ENCODE peak calls at places on chromosome 22, in seven cellular contexts. I, W, V, E, U, H and A are unnamed samples.

GRCh38 chr22:37624876-37625275 is 14.6 kb upstream of the SH3BP1 start:
- DNase-seq in U (no peak), H (no peak), E (no peak), V (no peak), W (no peak), I (no peak), A (no peak)

GRCh38 chr22:19708323-19709011 is 5.8 kb upstream of the SEPTIN5 start:
- DNase-seq in H (no peak), I (no peak), U (no peak), W (no peak), V (no peak), E (no peak), A (no peak)

GRCh38 chr22:38088723-38089473 is 4.9 kb upstream of the SLC16A8 start:
- DNase-seq in H (no peak), E (no peak), V (no peak), I (no peak), U (no peak), W (no peak), A (no peak)

GRCh38 chr22:20545681-20546521 is 38.5 kb downstream of the MED15 start:
- DNase-seq in H (no peak), E (no peak), U (no peak), V (no peak), I (no peak), W (no peak), A (no peak)

GRCh38 chr22:44080936-44081853 is 57.1 kb downstream of the PARVB start:
- DNase-seq in W (peak; percentile 87), U (peak; percentile 73), H (peak; percentile 48), V (peak; percentile 88), I (peak; percentile 83), E (peak; percentile 73), A (peak; percentile 43)

GRCh38 chr22:43490311-43490710 is 78.5 kb downstream of the MPPED1 start:
- DNase-seq in W (no peak), H (no peak), U (no peak), E (no peak), I (no peak), V (no peak), A (no peak)

GRCh38 chr22:35446365-35446764 is 46.4 kb downstream of the MCM5 start:
- DNase-seq in V (peak; percentile 85), E (no peak), I (no peak), U (no peak), W (no peak), H (no peak), A (no peak)

GRCh38 chr22:20319041-20319744 is 667 bp downstream of the DGCR6L start:
- DNase-seq in E (no peak), V (peak; percentile 52), H (no peak), I (no peak), W (no peak), U (no peak), A (no peak)

GRCh38 chr22:22810018-22810427 is 77.6 kb upstream of the IGLL5 start:
- DNase-seq in U (peak; percentile 77), W (peak; percentile 37), E (peak; percentile 40), V (peak; percentile 32), I (peak; percentile 86), H (peak; percentile 58), A (peak; percentile 73)

GRCh38 chr22:47192651-47193437 is 430.4 kb downstream of the TBC1D22A start:
- DNase-seq in W (no peak), E (no peak), V (no peak), U (no peak), H (no peak), I (peak; percentile 46), A (no peak)

GRCh38 chr22:42367980-42368378 is 64.2 kb downstream of the NFAM1 start:
- DNase-seq in W (no peak), V (no peak), H (no peak), I (no peak), U (no peak), E (no peak), A (no peak)

GRCh38 chr22:36304429-36304828 is 51.5 kb downstream of the APOL1 start:
- DNase-seq in E (no peak), I (no peak), W (no peak), U (no peak), V (no peak), H (no peak), A (no peak)

GRCh38 chr22:22042599-22043295 is 60.2 kb upstream of the TOP3B start:
- DNase-seq in H (no peak), W (no peak), V (no peak), U (no peak), I (no peak), E (no peak), A (no peak)

GRCh38 chr22:34966980-34967379 is 99.0 kb upstream of the ISX start:
- DNase-seq in E (no peak), U (no peak), W (no peak), I (no peak), V (peak; percentile 26), H (no peak), A (no peak)

GRCh38 chr22:42202669-42203068 is 67.8 kb downstream of the TCF20 start:
- DNase-seq in V (peak; percentile 11), E (no peak), H (no peak), I (peak; percentile 61), W (no peak), U (peak; percentile 68), A (no peak)

GRCh38 chr22:43956805-43957463 is 1.7 kb downstream of the SAMM50 start:
- DNase-seq in V (no peak), H (no peak), W (no peak), E (no peak), U (no peak), I (no peak), A (no peak)

GRCh38 chr22:41565403-41566054 is 4.7 kb downstream of the CSDC2 start:
- DNase-seq in V (peak; percentile 68), I (no peak), W (no peak), E (no peak), U (peak; percentile 39), H (no peak), A (no peak)

GRCh38 chr22:17434856-17435255 is 65.6 kb downstream of the CECR2 start:
- DNase-seq in I (no peak), H (no peak), W (no peak), U (no peak), E (no peak), V (no peak), A (no peak)

GRCh38 chr22:38657248-38657909 is 941 bp downstream of the CBY1 start:
- DNase-seq in H (peak; percentile 42), I (peak; percentile 52), W (no peak), U (peak; percentile 57), E (no peak), V (peak; percentile 27), A (peak; percentile 48)

GRCh38 chr22:32677876-32678275 is 123.6 kb upstream of the TIMP3 start:
- DNase-seq in E (no peak), W (no peak), U (no peak), V (no peak), I (no peak), H (no peak), A (no peak)

GRCh38 chr22:35900483-35901168 is 128.0 kb downstream of the RBFOX2 start:
- DNase-seq in U (peak; percentile 21), I (no peak), W (no peak), E (no peak), V (peak; percentile 53), H (no peak), A (peak; percentile 25)

GRCh38 chr22:50441428-50441993 is 33.3 kb downstream of the SBF1 start:
- DNase-seq in V (no peak), W (no peak), E (peak; percentile 10), I (no peak), H (no peak), U (no peak), A (no peak)
- H3K36me3 ChIP-seq in V (peaks cover 73% of the 10 kb centered on the region), W (peaks cover 21% of the 10 kb centered on the region), E (peaks cover 40% of the 10 kb centered on the region), I (peaks cover 24% of the 10 kb centered on the region), H (peaks cover 5% of the 10 kb centered on the region), U (peaks cover 32% of the 10 kb centered on the region), A (peaks cover 19% of the 10 kb centered on the region)

DNA sequence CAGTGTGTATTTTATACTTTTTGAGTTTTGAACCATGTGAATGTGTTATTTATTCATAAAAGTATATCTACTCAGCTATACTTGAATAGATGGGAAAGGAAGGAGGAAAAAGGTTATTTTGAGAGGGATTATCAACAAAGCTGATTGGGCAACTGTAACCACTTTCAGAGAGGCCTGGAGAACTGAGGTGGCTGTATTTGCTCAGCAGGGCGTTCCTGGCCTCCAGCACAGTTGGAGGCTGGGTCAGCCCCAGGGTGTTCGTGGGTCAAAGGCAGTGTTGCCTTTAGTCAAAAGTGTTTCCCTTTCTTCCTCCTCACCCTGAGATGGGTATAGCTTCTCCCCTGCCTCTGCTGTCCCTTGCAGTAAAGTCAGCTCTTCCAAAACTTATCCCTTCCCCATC is 26.7 kb downstream of the ASCC2 start:
- DNase-seq in U (no peak), H (no peak), E (no peak), W (no peak), V (no peak), I (no peak), A (no peak)
- H3K36me3 ChIP-seq in U (peaks cover 88% of the 10 kb centered on the region), H (peaks cover 56% of the 10 kb centered on the region), E (peaks cover 55% of the 10 kb centered on the region), W (peaks cover 9% of the 10 kb centered on the region), V (peaks cover 72% of the 10 kb centered on the region), I (peaks cover 59% of the 10 kb centered on the region), A (peaks cover 32% of the 10 kb centered on the region)

DNA sequence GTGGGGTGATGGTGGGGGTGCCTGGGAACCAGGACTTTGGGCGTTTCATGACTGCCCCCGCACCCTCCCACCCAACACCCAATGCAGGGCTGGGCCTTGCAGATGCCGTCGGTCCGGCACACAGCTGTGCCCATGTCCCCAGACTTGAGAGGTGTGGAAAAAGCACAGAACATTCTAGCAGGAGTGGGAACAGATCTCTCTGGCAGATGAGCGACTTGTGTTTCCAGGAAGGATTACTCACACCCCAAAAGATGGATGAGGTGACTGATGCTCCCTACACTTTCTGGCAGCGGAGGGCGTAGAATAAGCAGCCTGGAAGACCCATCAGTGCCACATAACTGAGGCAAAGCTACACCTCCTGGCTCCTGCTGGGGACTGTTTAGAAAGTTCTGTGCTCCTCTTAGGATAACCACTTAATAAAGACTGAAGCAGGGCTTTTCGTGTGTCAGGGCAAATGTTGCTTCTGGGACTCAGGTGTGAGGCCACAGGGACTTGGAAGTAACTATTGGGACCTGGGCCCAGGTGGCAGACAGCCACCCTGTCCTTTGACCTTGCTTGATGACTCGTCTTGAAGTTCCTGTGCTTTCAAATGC is 24.2 kb downstream of the FBLN1 start:
- DNase-seq in H (no peak), V (no peak), U (no peak), W (no peak), E (no peak), I (no peak), A (no peak)
- H3K36me3 ChIP-seq in H (no peaks in the 10 kb centered on the region), V (peaks cover 20% of the 10 kb centered on the region), U (no peaks in the 10 kb centered on the region), W (peaks cover 30% of the 10 kb centered on the region), E (no peaks in the 10 kb centered on the region), I (no peaks in the 10 kb centered on the region), A (no peaks in the 10 kb centered on the region)

GRCh38 chr22:40363059-40363458 is 7.3 kb upstream of the SGSM3 start:
- DNase-seq in U (no peak), I (no peak), H (no peak), E (no peak), V (peak; percentile 50), W (no peak), A (no peak)

GRCh38 chr22:40364431-40364830 is 6.0 kb upstream of the SGSM3 start:
- DNase-seq in I (no peak), H (no peak), W (no peak), E (no peak), V (no peak), U (no peak), A (no peak)

GRCh38 chr22:40368016-40368415 is 2.4 kb upstream of the SGSM3 start:
- DNase-seq in I (no peak), U (no peak), V (no peak), E (no peak), H (no peak), W (no peak), A (no peak)

DNA sequence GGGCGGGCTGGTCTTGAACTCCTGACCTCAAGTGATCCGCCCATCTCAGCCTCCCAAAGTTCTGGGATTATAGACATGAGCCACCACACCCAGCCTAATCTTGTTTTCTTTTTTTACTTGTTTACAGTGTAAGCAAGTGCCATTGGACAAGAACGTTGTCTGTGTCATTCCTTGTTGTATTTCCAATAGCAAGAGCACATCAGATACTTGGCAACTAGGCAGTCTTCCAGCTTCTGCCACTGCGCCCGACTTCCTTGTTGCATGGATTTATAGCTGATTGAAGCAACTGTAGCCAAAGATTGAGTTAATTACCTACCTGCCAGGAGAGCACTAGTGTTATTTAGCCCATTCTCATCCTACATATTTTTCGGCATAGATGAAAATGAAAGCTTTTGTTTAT is 3.1 kb upstream of the SGSM3 start:
- DNase-seq in I (no peak), V (no peak), E (no peak), U (no peak), H (no peak), W (no peak), A (no peak)
- H3K36me3 ChIP-seq in I (peaks cover 37% of the 10 kb centered on the region), V (peaks cover 61% of the 10 kb centered on the region), E (peaks cover 51% of the 10 kb centered on the region), U (peaks cover 56% of the 10 kb centered on the region), H (peaks cover 33% of the 10 kb centered on the region), W (peaks cover 31% of the 10 kb centered on the region), A (peaks cover 27% of the 10 kb centered on the region)